ENCODE peak calls at places on chromosomes 4 and X, in six cellular contexts. One of them, this sample, is unnamed.

GRCh38 chr4:8905773-8906667 is 34.4 kb upstream of the HMX1 start:
- DNase-seq in pulmonary artery endothelial cell: no peak
- DNase-seq in mammary epithelial cell: no peak
- DNase-seq in mesothelial cell of epicardium: no peak
- DNase-seq in CD4-positive, CD25-positive, alpha-beta regulatory T cell: no peak
- DNase-seq in HFF-Myc: no peak
- DNase-seq in this sample: no peak

GRCh38 chrX:49198540-49199314 is 1.3 kb downstream of the SYP start:
- DNase-seq in mammary epithelial cell: no peak
- DNase-seq in pulmonary artery endothelial cell: no peak
- DNase-seq in CD4-positive, CD25-positive, alpha-beta regulatory T cell: no peak
- DNase-seq in HFF-Myc: no peak
- DNase-seq in mesothelial cell of epicardium: no peak
- DNase-seq in this sample: no peak

GRCh38 chr4:77591532-77591931 is 14.1 kb upstream of the CXCL13 start:
- DNase-seq in mesothelial cell of epicardium: no peak
- DNase-seq in CD4-positive, CD25-positive, alpha-beta regulatory T cell: no peak
- DNase-seq in pulmonary artery endothelial cell: no peak
- DNase-seq in mammary epithelial cell: no peak
- DNase-seq in HFF-Myc: no peak
- DNase-seq in this sample: no peak

GRCh38 chr4:89140168-89140759 is 28.9 kb downstream of the TIGD2 start:
- DNase-seq in HFF-Myc: no peak
- DNase-seq in mammary epithelial cell: no peak
- DNase-seq in pulmonary artery endothelial cell: no peak
- DNase-seq in mesothelial cell of epicardium: no peak
- DNase-seq in CD4-positive, CD25-positive, alpha-beta regulatory T cell: no peak
- DNase-seq in this sample: no peak

GRCh38 chrX:39497717-39498265 is 600.0 kb downstream of the BCOR start:
- DNase-seq in CD4-positive, CD25-positive, alpha-beta regulatory T cell: no peak
- DNase-seq in mammary epithelial cell: no peak
- DNase-seq in pulmonary artery endothelial cell: no peak
- DNase-seq in HFF-Myc: no peak
- DNase-seq in mesothelial cell of epicardium: no peak
- DNase-seq in this sample: no peak

GRCh38 chrX:121642415-121642814 is 595.0 kb downstream of the GLUD2 start:
- DNase-seq in CD4-positive, CD25-positive, alpha-beta regulatory T cell: no peak
- DNase-seq in mesothelial cell of epicardium: no peak
- DNase-seq in HFF-Myc: no peak
- DNase-seq in mammary epithelial cell: peak; percentile 44
- DNase-seq in pulmonary artery endothelial cell: no peak
- DNase-seq in this sample: no peak

GRCh38 chr4:100933628-100934027 is 413.7 kb downstream of the PPP3CA start:
- DNase-seq in HFF-Myc: peak; percentile 2
- DNase-seq in CD4-positive, CD25-positive, alpha-beta regulatory T cell: no peak
- DNase-seq in pulmonary artery endothelial cell: no peak
- DNase-seq in mammary epithelial cell: peak; percentile 11
- DNase-seq in mesothelial cell of epicardium: no peak
- DNase-seq in this sample: no peak

GRCh38 chrX:154730271-154730883 is 20.5 kb downstream of the GAB3 start:
- DNase-seq in mesothelial cell of epicardium: no peak
- DNase-seq in mammary epithelial cell: no peak
- DNase-seq in CD4-positive, CD25-positive, alpha-beta regulatory T cell: no peak
- DNase-seq in HFF-Myc: no peak
- DNase-seq in pulmonary artery endothelial cell: peak; percentile 64
- DNase-seq in this sample: no peak

GRCh38 chrX:71111141-71111843 is at the start of gene IL2RG:
- DNase-seq in pulmonary artery endothelial cell: no peak
- DNase-seq in CD4-positive, CD25-positive, alpha-beta regulatory T cell: peak; percentile 95
- DNase-seq in mesothelial cell of epicardium: no peak
- DNase-seq in HFF-Myc: no peak
- DNase-seq in mammary epithelial cell: no peak
- DNase-seq in this sample: peak; percentile 92

GRCh38 chrX:130108647-130109428 is 1.5 kb downstream of the ELF4 start:
- DNase-seq in HFF-Myc: no peak
- DNase-seq in CD4-positive, CD25-positive, alpha-beta regulatory T cell: peak; percentile 64
- DNase-seq in mesothelial cell of epicardium: no peak
- DNase-seq in mammary epithelial cell: peak; percentile 45
- DNase-seq in pulmonary artery endothelial cell: no peak
- DNase-seq in this sample: no peak

GRCh38 chr4:24857996-24858395 is 54.8 kb downstream of the CCDC149 start:
- DNase-seq in HFF-Myc: peak; percentile 39
- DNase-seq in mesothelial cell of epicardium: no peak
- DNase-seq in pulmonary artery endothelial cell: peak; percentile 33
- DNase-seq in mammary epithelial cell: no peak
- DNase-seq in CD4-positive, CD25-positive, alpha-beta regulatory T cell: no peak
- DNase-seq in this sample: no peak

GRCh38 chr4:146855761-146856160 is 89.9 kb downstream of the TTC29 start:
- DNase-seq in mesothelial cell of epicardium: no peak
- DNase-seq in CD4-positive, CD25-positive, alpha-beta regulatory T cell: no peak
- DNase-seq in mammary epithelial cell: no peak
- DNase-seq in pulmonary artery endothelial cell: no peak
- DNase-seq in HFF-Myc: no peak
- DNase-seq in this sample: no peak

GRCh38 chrX:32825009-32825408 is 386.3 kb downstream of the DMD start:
- DNase-seq in CD4-positive, CD25-positive, alpha-beta regulatory T cell: no peak
- DNase-seq in mammary epithelial cell: no peak
- DNase-seq in mesothelial cell of epicardium: no peak
- DNase-seq in HFF-Myc: no peak
- DNase-seq in pulmonary artery endothelial cell: no peak
- DNase-seq in this sample: no peak

GRCh38 chr4:158875455-158875854 is 106.6 kb downstream of the FNIP2 start:
- DNase-seq in CD4-positive, CD25-positive, alpha-beta regulatory T cell: no peak
- DNase-seq in pulmonary artery endothelial cell: no peak
- DNase-seq in mesothelial cell of epicardium: no peak
- DNase-seq in mammary epithelial cell: no peak
- DNase-seq in HFF-Myc: no peak
- DNase-seq in this sample: no peak

GRCh38 chrX:105328773-105329172 is 108.3 kb upstream of the TEX13A start:
- DNase-seq in mesothelial cell of epicardium: no peak
- DNase-seq in pulmonary artery endothelial cell: no peak
- DNase-seq in HFF-Myc: no peak
- DNase-seq in mammary epithelial cell: peak; percentile 17
- DNase-seq in CD4-positive, CD25-positive, alpha-beta regulatory T cell: no peak
- DNase-seq in this sample: no peak

GRCh38 chr4:185566972-185567749 is 31.9 kb upstream of the PDLIM3 start:
- DNase-seq in mesothelial cell of epicardium: no peak
- DNase-seq in mammary epithelial cell: no peak
- DNase-seq in CD4-positive, CD25-positive, alpha-beta regulatory T cell: no peak
- DNase-seq in HFF-Myc: peak; percentile 19
- DNase-seq in pulmonary artery endothelial cell: peak; percentile 94
- DNase-seq in this sample: no peak

GRCh38 chr4:177728361-177729152 is 286.3 kb upstream of the AGA start:
- DNase-seq in mammary epithelial cell: peak; percentile 92
- DNase-seq in pulmonary artery endothelial cell: no peak
- DNase-seq in HFF-Myc: no peak
- DNase-seq in CD4-positive, CD25-positive, alpha-beta regulatory T cell: no peak
- DNase-seq in mesothelial cell of epicardium: no peak
- DNase-seq in this sample: no peak

GRCh38 chr4:40190880-40191815 is 5.7 kb upstream of the RHOH start:
- DNase-seq in pulmonary artery endothelial cell: no peak
- DNase-seq in mesothelial cell of epicardium: no peak
- DNase-seq in HFF-Myc: no peak
- DNase-seq in CD4-positive, CD25-positive, alpha-beta regulatory T cell: peak; percentile 85
- DNase-seq in mammary epithelial cell: no peak
- DNase-seq in this sample: peak; percentile 94

GRCh38 chrX:120549483-120550452 is 11.0 kb downstream of the CUL4B start:
- DNase-seq in HFF-Myc: peak; percentile 46
- DNase-seq in pulmonary artery endothelial cell: peak; percentile 64
- DNase-seq in mesothelial cell of epicardium: no peak
- DNase-seq in CD4-positive, CD25-positive, alpha-beta regulatory T cell: no peak
- DNase-seq in mammary epithelial cell: peak; percentile 83
- DNase-seq in this sample: no peak

GRCh38 chrX:109987884-109988283 is 15.0 kb upstream of the TMEM164 start:
- DNase-seq in mesothelial cell of epicardium: no peak
- DNase-seq in pulmonary artery endothelial cell: no peak
- DNase-seq in HFF-Myc: no peak
- DNase-seq in CD4-positive, CD25-positive, alpha-beta regulatory T cell: no peak
- DNase-seq in mammary epithelial cell: no peak
- DNase-seq in this sample: no peak

GRCh38 chr4:55791666-55792065 is 27.9 kb upstream of the EXOC1L start:
- DNase-seq in pulmonary artery endothelial cell: no peak
- DNase-seq in HFF-Myc: no peak
- DNase-seq in mammary epithelial cell: peak; percentile 61
- DNase-seq in CD4-positive, CD25-positive, alpha-beta regulatory T cell: no peak
- DNase-seq in mesothelial cell of epicardium: no peak
- DNase-seq in this sample: no peak

GRCh38 chr4:169594560-169595195 is 17.7 kb downstream of the NEK1 start:
- DNase-seq in HFF-Myc: no peak
- DNase-seq in pulmonary artery endothelial cell: no peak
- DNase-seq in mammary epithelial cell: no peak
- DNase-seq in CD4-positive, CD25-positive, alpha-beta regulatory T cell: no peak
- DNase-seq in mesothelial cell of epicardium: no peak
- DNase-seq in this sample: no peak

GRCh38 chr4:60857354-60857753 is 342.8 kb upstream of the ADGRL3 start:
- DNase-seq in pulmonary artery endothelial cell: no peak
- DNase-seq in mesothelial cell of epicardium: no peak
- DNase-seq in HFF-Myc: no peak
- DNase-seq in mammary epithelial cell: no peak
- DNase-seq in CD4-positive, CD25-positive, alpha-beta regulatory T cell: no peak
- DNase-seq in this sample: no peak

GRCh38 chr4:187908079-187908501 is 87.5 kb upstream of the ZFP42 start:
- DNase-seq in pulmonary artery endothelial cell: no peak
- DNase-seq in mammary epithelial cell: peak; percentile 80
- DNase-seq in mesothelial cell of epicardium: no peak
- DNase-seq in CD4-positive, CD25-positive, alpha-beta regulatory T cell: no peak
- DNase-seq in HFF-Myc: no peak
- DNase-seq in this sample: no peak

GRCh38 chrX:12372111-12372510 is 233.8 kb downstream of the FRMPD4 start:
- DNase-seq in mammary epithelial cell: peak; percentile 91
- DNase-seq in CD4-positive, CD25-positive, alpha-beta regulatory T cell: no peak
- DNase-seq in mesothelial cell of epicardium: no peak
- DNase-seq in pulmonary artery endothelial cell: no peak
- DNase-seq in HFF-Myc: no peak
- DNase-seq in this sample: no peak

GRCh38 chr4:90442619-90443018 is 315.4 kb downstream of the CCSER1 start:
- DNase-seq in CD4-positive, CD25-positive, alpha-beta regulatory T cell: no peak
- DNase-seq in pulmonary artery endothelial cell: no peak
- DNase-seq in mammary epithelial cell: no peak
- DNase-seq in mesothelial cell of epicardium: no peak
- DNase-seq in HFF-Myc: no peak
- DNase-seq in this sample: no peak

GRCh38 chr4:186700746-186701145 is 22.9 kb downstream of the FAT1 start:
- DNase-seq in CD4-positive, CD25-positive, alpha-beta regulatory T cell: no peak
- DNase-seq in mammary epithelial cell: peak; percentile 65
- DNase-seq in mesothelial cell of epicardium: no peak
- DNase-seq in pulmonary artery endothelial cell: no peak
- DNase-seq in HFF-Myc: no peak
- DNase-seq in this sample: no peak

GRCh38 chrX:40154229-40154852 is 56.6 kb upstream of the BCOR start:
- DNase-seq in mammary epithelial cell: no peak
- DNase-seq in mesothelial cell of epicardium: no peak
- DNase-seq in HFF-Myc: no peak
- DNase-seq in CD4-positive, CD25-positive, alpha-beta regulatory T cell: no peak
- DNase-seq in pulmonary artery endothelial cell: no peak
- DNase-seq in this sample: no peak

GRCh38 chr4:1578301-1578781 is 105.8 kb downstream of the FAM53A start:
- DNase-seq in CD4-positive, CD25-positive, alpha-beta regulatory T cell: no peak
- DNase-seq in mesothelial cell of epicardium: no peak
- DNase-seq in pulmonary artery endothelial cell: no peak
- DNase-seq in HFF-Myc: no peak
- DNase-seq in mammary epithelial cell: no peak
- DNase-seq in this sample: no peak

GRCh38 chr4:56084849-56085248 is 136.1 kb downstream of the CEP135 start:
- DNase-seq in mesothelial cell of epicardium: no peak
- DNase-seq in HFF-Myc: no peak
- DNase-seq in mammary epithelial cell: no peak
- DNase-seq in pulmonary artery endothelial cell: no peak
- DNase-seq in CD4-positive, CD25-positive, alpha-beta regulatory T cell: no peak
- DNase-seq in this sample: no peak

GRCh38 chr4:168587326-168588125 is 90.7 kb downstream of the PALLD start:
- DNase-seq in mammary epithelial cell: peak; percentile 100
- DNase-seq in HFF-Myc: no peak
- DNase-seq in pulmonary artery endothelial cell: no peak
- DNase-seq in mesothelial cell of epicardium: no peak
- DNase-seq in CD4-positive, CD25-positive, alpha-beta regulatory T cell: no peak
- DNase-seq in this sample: no peak

GRCh38 chr4:120290553-120290952 is 223.9 kb upstream of the MAD2L1 start:
- DNase-seq in CD4-positive, CD25-positive, alpha-beta regulatory T cell: no peak
- DNase-seq in mammary epithelial cell: no peak
- DNase-seq in pulmonary artery endothelial cell: no peak
- DNase-seq in mesothelial cell of epicardium: no peak
- DNase-seq in HFF-Myc: no peak
- DNase-seq in this sample: no peak

GRCh38 chrX:132612990-132613564 is 124.2 kb upstream of the MBNL3 start:
- DNase-seq in pulmonary artery endothelial cell: no peak
- DNase-seq in mammary epithelial cell: peak; percentile 10
- DNase-seq in mesothelial cell of epicardium: peak; percentile 79
- DNase-seq in HFF-Myc: no peak
- DNase-seq in CD4-positive, CD25-positive, alpha-beta regulatory T cell: peak; percentile 28
- DNase-seq in this sample: no peak

GRCh38 chr4:98919996-98920395 is 8.9 kb downstream of the EIF4E start:
- DNase-seq in mammary epithelial cell: peak; percentile 19
- DNase-seq in pulmonary artery endothelial cell: no peak
- DNase-seq in mesothelial cell of epicardium: no peak
- DNase-seq in HFF-Myc: no peak
- DNase-seq in CD4-positive, CD25-positive, alpha-beta regulatory T cell: no peak
- DNase-seq in this sample: no peak

This sample was measured in Jurkat, Clone E6-1.